ENCODE peak calls at places on chromosome 18, in four cellular contexts. M, Q, N and T are unnamed samples.
A peak's percentile ranks its signal among the peaks of the same experiment; 100 is the strongest.

GRCh38 chr18:49597152-49597551 is 35.3 kb downstream of the LIPG start:
- DNase-seq in M (no peak), Q (no peak), N (no peak), T (no peak)

GRCh38 chr18:832085-832681 is 20.1 kb upstream of the YES1 start:
- DNase-seq in M (peak; percentile 32), Q (no peak), N (no peak), T (peak; percentile 65)

GRCh38 chr18:10131036-10131774 is 217.4 kb downstream of the VAPA start:
- DNase-seq in M (no peak), Q (no peak), N (no peak), T (no peak)

GRCh38 chr18:26549103-26549485 is 741 bp upstream of the KCTD1 start:
- DNase-seq in M (peak; percentile 30), Q (peak; percentile 65), N (no peak), T (peak; percentile 38)

GRCh38 chr18:48851563-48851962 is 99.2 kb downstream of the SMAD7 start:
- DNase-seq in M (no peak), Q (no peak), N (no peak), T (no peak)

GRCh38 chr18:79245517-79246001 is 150.2 kb upstream of the NFATC1 start:
- DNase-seq in M (no peak), Q (no peak), N (no peak), T (peak; percentile 46)

GRCh38 chr18:44458777-44459176 is 221.9 kb upstream of the SETBP1 start:
- DNase-seq in M (no peak), Q (no peak), N (no peak), T (no peak)

GRCh38 chr18:23595610-23596009 is 9.3 kb upstream of the NPC1 start:
- DNase-seq in M (no peak), Q (no peak), N (no peak), T (no peak)

GRCh38 chr18:58044370-58045264 is 591 bp downstream of the NEDD4L start:
- DNase-seq in M (peak; percentile 52), Q (peak; percentile 78), N (peak; percentile 62), T (peak; percentile 55)

GRCh38 chr18:57480724-57481123 is 45.5 kb downstream of the ONECUT2 start:
- DNase-seq in M (no peak), Q (no peak), N (no peak), T (no peak)

GRCh38 chr18:46156124-46156745 is 52.0 kb downstream of the HAUS1 start:
- DNase-seq in M (no peak), Q (no peak), N (no peak), T (no peak)

DNA sequence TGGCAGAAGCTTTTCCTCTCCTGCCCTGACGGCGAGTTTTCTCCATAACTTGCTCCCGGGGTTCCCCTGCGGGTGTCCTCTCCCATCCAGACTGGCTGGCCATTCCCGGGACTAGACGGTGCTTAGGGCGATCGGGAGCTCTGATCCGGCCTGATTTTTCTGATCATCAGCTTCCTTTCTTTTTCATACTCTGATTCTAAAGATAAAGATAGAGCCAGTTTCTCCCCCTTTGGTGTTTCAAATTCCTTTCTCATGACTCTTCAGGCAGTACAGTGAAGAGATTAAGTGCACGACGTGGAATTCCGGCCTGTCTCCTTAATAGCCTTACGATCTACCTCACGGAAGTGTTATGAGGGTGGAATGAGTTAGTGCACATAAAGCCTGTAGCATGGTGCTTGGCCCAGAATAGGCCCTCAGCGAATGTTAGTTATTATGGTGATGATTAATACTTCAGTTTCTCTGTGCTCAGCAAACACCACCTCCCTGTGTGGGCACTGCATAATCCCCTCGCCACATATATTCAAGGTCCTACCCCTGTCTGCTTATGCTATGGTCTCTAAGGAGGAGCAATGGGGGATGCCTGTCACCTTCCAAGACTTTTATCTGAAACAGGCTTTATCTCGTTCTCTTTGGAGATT is 254.9 kb downstream of the CDH2 start:
- DNase-seq in M (no peak), Q (no peak), N (no peak), T (no peak)
- H3K4me3 ChIP-seq in M (peak overlapping the region; percentile 31), Q (no peak overlapping the region), N (no peak overlapping the region), T (no peak overlapping the region)

GRCh38 chr18:36761186-36761698 is 67.6 kb downstream of the TPGS2 start:
- DNase-seq in M (no peak), Q (no peak), N (no peak), T (no peak)
- TF ChIP-seq CTCF in M (no peak), Q (no peak), N (no peak), T (no peak)

DNA sequence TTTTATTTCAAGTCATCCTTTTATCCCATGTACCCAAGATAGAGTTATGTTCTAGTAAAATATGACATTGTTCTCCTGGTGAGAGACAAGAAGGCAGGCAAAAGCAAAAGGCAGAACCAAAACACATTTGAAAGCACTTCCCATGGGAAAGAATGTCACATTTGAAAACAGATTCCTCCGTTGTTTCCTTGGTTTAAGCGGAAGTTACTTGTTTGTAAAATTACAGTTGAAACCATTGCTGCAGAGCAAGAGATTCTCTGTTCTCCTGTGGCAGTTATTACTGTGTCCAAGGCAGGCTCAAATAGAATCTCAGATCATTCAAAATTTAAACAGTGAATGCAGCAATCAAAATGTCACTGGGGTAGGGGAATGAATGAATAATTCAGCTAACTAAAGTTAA is 149.6 kb downstream of the MTCL1 start:
- DNase-seq in M (no peak), Q (no peak), N (no peak), T (no peak)
- TF ChIP-seq POLR2AphosphoS5 in M (no peak), Q (no peak), N (no peak), T (no peak)

GRCh38 chr18:28651298-28651697 is 474.4 kb upstream of the CDH2 start:
- DNase-seq in M (no peak), Q (no peak), N (no peak), T (no peak)

GRCh38 chr18:28652654-28653053 is 475.7 kb upstream of the CDH2 start:
- DNase-seq in M (no peak), Q (no peak), N (no peak), T (no peak)

GRCh38 chr18:28647961-28648360 is 471.0 kb upstream of the CDH2 start:
- DNase-seq in M (no peak), Q (no peak), N (no peak), T (no peak)

GRCh38 chr18:28650860-28651259 is 473.9 kb upstream of the CDH2 start:
- DNase-seq in M (no peak), Q (no peak), N (no peak), T (no peak)
- H3K4me3 ChIP-seq in M (no peak overlapping the region), Q (no peak overlapping the region), N (no peak overlapping the region), T (no peak overlapping the region)

GRCh38 chr18:77108001-77108692 is 24.4 kb downstream of the MBP start:
- DNase-seq in M (no peak), Q (no peak), N (no peak), T (peak; percentile 51)
- TF ChIP-seq CTCF in M (no peak), Q (no peak), N (no peak), T (no peak)